ENCODE peak calls at places on chromosome 15, in nine cellular contexts. D, R, C, L, B, U, E, W and V are unnamed samples. For H3K4me1, the result is how much of the 10 kb centered on the place peaks cover.

GRCh38 chr15:66763186-66764066 is 61.4 kb downstream of the SMAD6 start:
- DNase-seq in D (no peak), R (peak), C (peak), L (no peak), B (peak), U (peak), E (peak), W (no peak), V (peak)

GRCh38 chr15:93485438-93485837 is 396.4 kb upstream of the RGMA start:
- DNase-seq in D (no peak), R (no peak), C (no peak), L (no peak), B (no peak), U (no peak), E (no peak), W (no peak), V (no peak)

GRCh38 chr15:90855139-90855538 is 13.2 kb upstream of the FURIN start:
- DNase-seq in D (no peak), R (no peak), C (no peak), L (no peak), B (no peak), U (no peak), E (no peak), W (no peak), V (no peak)

GRCh38 chr15:77455696-77456293 is 35.1 kb downstream of the HMG20A start:
- DNase-seq in D (no peak), R (no peak), C (no peak), L (no peak), B (no peak), U (no peak), E (no peak), W (no peak), V (no peak)

GRCh38 chr15:38130739-38131498 is 121.7 kb upstream of the SPRED1 start:
- DNase-seq in D (no peak), R (peak), C (peak), L (no peak), B (peak), U (peak), E (no peak), W (no peak), V (peak)

GRCh38 chr15:85515212-85515611 is 134.8 kb downstream of the AKAP13 start:
- DNase-seq in D (peak), R (no peak), C (no peak), L (no peak), B (no peak), U (no peak), E (no peak), W (no peak), V (no peak)

GRCh38 chr15:27574541-27575054 is 524.5 kb downstream of the OCA2 start:
- DNase-seq in D (no peak), R (no peak), C (no peak), L (no peak), B (no peak), U (no peak), E (no peak), W (no peak), V (no peak)

GRCh38 chr15:25228261-25228660 is 210.6 kb downstream of the UBE3A start:
- DNase-seq in D (no peak), R (no peak), C (no peak), L (no peak), B (no peak), U (no peak), E (no peak), W (no peak), V (no peak)

GRCh38 chr15:38251726-38252480 is 733 bp upstream of the SPRED1 start:
- DNase-seq in D (peak), R (peak), C (peak), L (peak), B (peak), U (peak), E (peak), W (peak), V (peak)

GRCh38 chr15:77013786-77014136 is 18.8 kb downstream of the PSTPIP1 start:
- DNase-seq in D (no peak), R (no peak), C (no peak), L (no peak), B (no peak), U (peak), E (no peak), W (peak), V (no peak)

GRCh38 chr15:78242128-78242527 is 7.8 kb upstream of the ACSBG1 start:
- DNase-seq in D (peak), R (no peak), C (peak), L (no peak), B (no peak), U (peak), E (peak), W (no peak), V (no peak)

GRCh38 chr15:89860851-89861360 is 32.9 kb downstream of the AP3S2 start:
- DNase-seq in D (no peak), R (no peak), C (no peak), L (no peak), B (no peak), U (no peak), E (no peak), W (no peak), V (no peak)

GRCh38 chr15:61549727-61550126 is 320.6 kb upstream of the RORA start:
- DNase-seq in D (no peak), R (no peak), C (no peak), L (no peak), B (no peak), U (no peak), E (no peak), W (no peak), V (no peak)

GRCh38 chr15:57057134-57057930 is 138.9 kb downstream of the TCF12 start:
- DNase-seq in D (no peak), R (no peak), C (no peak), L (no peak), B (no peak), U (no peak), E (no peak), W (no peak), V (no peak)

GRCh38 chr15:53843166-53843565 is 83.7 kb upstream of the WDR72 start:
- DNase-seq in D (no peak), R (no peak), C (no peak), L (no peak), B (no peak), U (no peak), E (no peak), W (no peak), V (no peak)

GRCh38 chr15:85030301-85031049 is 48.8 kb downstream of the PDE8A start:
- DNase-seq in D (no peak), R (no peak), C (no peak), L (no peak), B (no peak), U (peak), E (no peak), W (no peak), V (no peak)

GRCh38 chr15:57562220-57562769 is 29.4 kb upstream of the MYZAP start:
- DNase-seq in D (no peak), R (no peak), C (no peak), L (no peak), B (no peak), U (no peak), E (peak), W (no peak), V (peak)

GRCh38 chr15:28060005-28060404 is 39.1 kb downstream of the OCA2 start:
- DNase-seq in D (no peak), R (no peak), C (no peak), L (no peak), B (no peak), U (no peak), E (no peak), W (no peak), V (no peak)

DNA sequence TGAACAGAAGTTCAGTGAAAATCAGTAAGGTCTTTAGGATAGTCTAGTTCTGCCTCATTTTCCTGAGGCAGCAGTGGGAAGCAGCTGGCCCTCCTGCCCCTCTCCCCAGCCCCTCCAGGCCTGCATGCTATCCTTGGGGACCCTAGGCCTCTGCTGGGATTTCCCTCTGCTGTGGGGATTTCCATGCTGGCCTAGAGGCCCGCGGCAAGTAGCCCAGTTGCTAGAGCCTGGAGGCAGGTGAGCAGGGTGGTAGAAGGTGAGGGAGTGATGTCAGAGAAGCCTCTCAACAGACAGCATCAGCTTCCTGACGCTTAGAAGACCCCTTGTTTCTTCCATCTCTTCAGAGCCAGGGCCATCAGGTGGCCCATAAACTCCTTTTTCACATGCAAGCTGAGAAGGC is 305.8 kb upstream of the THBS1 start:
- DNase-seq in D (no peak), R (no peak), C (no peak), L (no peak), B (no peak), U (no peak), E (no peak), W (no peak), V (no peak)
- H3K27ac ChIP-seq in D (peak), R (no peak), C (no peak), L (no peak), B (no peak), U (peak), E (no peak), W (no peak), V (no peak)

DNA sequence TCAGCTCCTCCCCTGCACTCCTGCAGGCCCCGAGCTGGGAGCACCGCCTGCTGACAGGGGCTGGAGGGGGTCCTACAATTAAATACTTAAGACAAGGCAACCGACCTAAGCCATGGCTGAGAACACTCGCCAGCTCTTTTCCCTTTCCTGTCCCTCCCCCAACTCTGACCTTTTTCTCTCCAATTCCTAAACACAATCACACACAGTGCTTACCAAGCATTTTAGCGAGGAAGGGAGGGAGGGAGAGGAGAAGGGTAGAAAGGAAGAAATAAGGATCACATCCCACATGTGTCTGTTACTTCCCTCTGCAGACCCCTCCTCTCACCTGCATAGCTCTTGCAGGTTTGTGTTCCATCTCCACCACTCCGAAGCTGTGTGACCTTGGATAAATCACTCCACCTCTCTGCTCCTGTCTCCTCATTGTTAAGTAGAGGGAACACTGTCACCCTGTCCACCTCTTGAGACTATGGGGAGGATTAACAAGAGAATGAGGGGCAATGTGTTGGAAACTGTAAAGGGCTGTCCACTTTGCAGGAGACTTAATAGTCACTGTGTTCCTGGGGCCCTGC is 63.6 kb downstream of the CYP11A1 start:
- DNase-seq in D (no peak), R (no peak), C (no peak), L (no peak), B (no peak), U (no peak), E (no peak), W (no peak), V (no peak)
- H3K4me1 ChIP-seq in D (under half), R (under half), C (under half), L (under half), B (under half), U (under half), E (under half), W (under half), V (under half)

DNA sequence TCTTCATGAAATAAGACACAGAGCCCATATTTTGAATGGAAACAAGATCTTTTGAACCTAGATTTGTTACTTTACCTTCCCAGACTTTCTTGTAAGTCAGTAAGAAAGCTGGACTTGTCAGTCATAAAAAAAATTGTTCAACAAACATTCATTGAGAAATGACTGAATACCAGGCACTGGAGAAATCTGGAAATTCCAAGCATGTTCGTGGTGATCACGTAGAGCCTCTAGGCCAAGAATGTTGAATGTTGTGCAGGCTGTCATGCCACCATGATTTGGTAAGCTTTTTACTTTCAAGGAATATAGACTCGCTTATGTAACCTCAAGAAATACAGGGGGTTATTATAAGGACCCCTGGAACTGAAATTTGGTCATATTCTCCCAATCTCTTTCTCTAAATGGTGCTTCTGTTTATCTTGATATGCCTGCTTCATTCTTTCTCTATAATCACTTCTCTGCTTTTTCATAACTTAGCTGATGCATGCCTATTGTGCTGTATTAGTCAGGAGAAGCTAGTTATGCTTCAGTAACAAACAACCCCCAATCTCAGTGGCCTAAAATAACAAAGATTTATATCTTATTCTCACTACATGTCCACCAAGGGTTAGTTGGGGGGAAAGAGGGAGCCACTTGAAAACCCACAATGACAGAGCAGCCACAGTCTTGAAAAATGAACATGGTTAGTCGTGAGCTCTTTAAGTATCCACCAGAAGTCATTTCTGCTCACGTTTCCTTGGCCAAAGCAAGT is 3.4 kb upstream of the TPM1 start:
- DNase-seq in D (no peak), R (no peak), C (no peak), L (no peak), B (no peak), U (no peak), E (no peak), W (no peak), V (no peak)
- H3K27ac ChIP-seq in D (no peak), R (no peak), C (peak), L (no peak), B (no peak), U (no peak), E (no peak), W (no peak), V (no peak)

GRCh38 chr15:63513271-63513670 is 8.9 kb downstream of the USP3 start:
- DNase-seq in D (no peak), R (no peak), C (no peak), L (no peak), B (no peak), U (no peak), E (no peak), W (no peak), V (no peak)
- H3K4me1 ChIP-seq in D (half or more), R (under half), C (under half), L (half or more), B (half or more), U (half or more), E (under half), W (half or more), V (under half)

GRCh38 chr15:65743637-65744252 is 48.3 kb downstream of the DENND4A start:
- DNase-seq in D (no peak), R (no peak), C (no peak), L (no peak), B (no peak), U (no peak), E (peak), W (no peak), V (no peak)

GRCh38 chr15:65751431-65751830 is 40.7 kb downstream of the DENND4A start:
- DNase-seq in D (no peak), R (no peak), C (no peak), L (no peak), B (no peak), U (no peak), E (no peak), W (no peak), V (no peak)

GRCh38 chr15:65752151-65752700 is 39.9 kb downstream of the DENND4A start:
- DNase-seq in D (no peak), R (no peak), C (no peak), L (no peak), B (no peak), U (no peak), E (no peak), W (no peak), V (no peak)

GRCh38 chr15:65747265-65747664 is 44.8 kb downstream of the DENND4A start:
- DNase-seq in D (no peak), R (no peak), C (no peak), L (no peak), B (no peak), U (no peak), E (no peak), W (no peak), V (no peak)
- H3K27ac ChIP-seq in D (no peak), R (no peak), C (no peak), L (no peak), B (no peak), U (no peak), E (no peak), W (no peak), V (no peak)

GRCh38 chr15:92416557-92416956 is 22.9 kb downstream of the ST8SIA2 start:
- DNase-seq in D (no peak), R (no peak), C (no peak), L (no peak), B (no peak), U (no peak), E (no peak), W (no peak), V (no peak)
- H3K4me1 ChIP-seq in D (under half), R (under half), C (under half), L (under half), B (under half), U (under half), E (under half), W (under half), V (under half)

GRCh38 chr15:31856581-31856980 is 173.7 kb upstream of the CHRNA7 start:
- DNase-seq in D (no peak), R (no peak), C (no peak), L (no peak), B (no peak), U (no peak), E (no peak), W (no peak), V (no peak)
- H3K27ac ChIP-seq in D (no peak), R (no peak), C (no peak), L (no peak), B (no peak), U (no peak), E (no peak), W (no peak), V (no peak)

GRCh38 chr15:40567111-40567510 is 2.0 kb upstream of the RPUSD2 start:
- DNase-seq in D (peak), R (no peak), C (no peak), L (no peak), B (no peak), U (peak), E (no peak), W (no peak), V (no peak)

GRCh38 chr15:40564591-40565332 is at the start of gene CCDC32:
- DNase-seq in D (peak), R (peak), C (peak), L (peak), B (peak), U (peak), E (peak), W (peak), V (peak)

GRCh38 chr15:40562691-40563090 is 2.2 kb downstream of the CCDC32 start:
- DNase-seq in D (no peak), R (no peak), C (no peak), L (no peak), B (no peak), U (no peak), E (no peak), W (no peak), V (no peak)

GRCh38 chr15:40569139-40569953 is at the start of gene RPUSD2:
- DNase-seq in D (peak), R (peak), C (peak), L (peak), B (peak), U (peak), E (peak), W (peak), V (peak)

GRCh38 chr15:40565333-40566238 is 744 bp upstream of the CCDC32 start:
- DNase-seq in D (peak), R (no peak), C (no peak), L (no peak), B (no peak), U (no peak), E (no peak), W (no peak), V (no peak)
- H3K4me1 ChIP-seq in D (half or more), R (under half), C (under half), L (under half), B (under half), U (under half), E (under half), W (under half), V (under half)

DNA sequence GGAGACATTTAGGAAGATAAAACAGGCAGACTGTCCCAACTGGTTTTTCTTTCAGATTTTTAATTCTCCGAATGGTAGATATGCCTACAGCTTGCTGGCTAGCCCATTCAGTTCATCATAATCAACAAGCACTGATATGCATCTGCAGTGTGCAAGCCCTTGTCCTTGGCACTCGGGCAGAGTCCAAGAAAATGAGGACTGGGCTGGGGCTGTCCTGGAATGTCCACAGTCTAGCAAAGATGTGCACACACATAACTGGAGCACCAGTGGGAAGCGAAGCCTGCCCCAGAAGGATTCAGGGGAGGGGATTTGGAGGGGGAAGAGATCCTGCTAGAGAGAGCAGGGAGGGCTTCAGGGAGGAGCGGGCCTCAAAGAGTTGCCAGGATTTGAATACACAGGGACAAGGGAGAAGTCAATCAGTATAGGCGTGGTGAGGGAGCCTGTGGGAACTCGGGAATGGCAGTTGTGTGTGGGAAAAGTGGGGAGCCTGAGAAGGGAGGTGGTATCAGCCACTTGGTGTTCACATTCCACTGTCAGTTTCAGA is 8.7 kb downstream of the FAH start:
- DNase-seq in D (no peak), R (no peak), C (no peak), L (no peak), B (no peak), U (no peak), E (no peak), W (no peak), V (no peak)
- H3K27ac ChIP-seq in D (peak), R (no peak), C (no peak), L (no peak), B (no peak), U (no peak), E (no peak), W (peak), V (no peak)

GRCh38 chr15:58590236-58590635 is 158.4 kb downstream of the LIPC start:
- DNase-seq in D (no peak), R (no peak), C (no peak), L (no peak), B (no peak), U (no peak), E (peak), W (no peak), V (no peak)
- H3K4me1 ChIP-seq in D (under half), R (under half), C (under half), L (under half), B (under half), U (under half), E (under half), W (under half), V (under half)